ENCODE peak calls at places on chromosomes 16 and 17, in ten cellular contexts. C is EL; V is heart left ventricle; K is endodermal cell; M is CD8-positive, alpha-beta T cell; N is activated CD4-positive, alpha-beta T cell treated with anti-CD3 and anti-CD28 coated beads, Interleukin-2, amount 10 ng/mL, durations not matched to agents 7 days and 5 days; H is A172; L is GM04504; F is spleen; I is NCI-H1436. U is an unnamed sample.
A peak's percentile ranks its signal among the peaks of the same experiment; 100 is the strongest.

GRCh38 chr17:40122944-40123810 is 1.4 kb downstream of the MSL1 start:
- DNase-seq in C (peak; percentile 55), V (peak; percentile 54), K (peak; percentile 92), M (peak; percentile 51), N (peak; percentile 71), H (peak; percentile 32), L (no peak), F (peak; percentile 90), I (peak; percentile 51), U (peak; percentile 39)

GRCh38 chr17:83078378-83079339 is 750 bp upstream of the METRNL start:
- DNase-seq in C (no peak), V (no peak), K (peak; percentile 80), M (no peak), N (no peak), H (no peak), L (no peak), F (no peak), I (no peak), U (peak; percentile 46)

GRCh38 chr16:51434567-51435198 is 283.6 kb upstream of the SALL1 start:
- DNase-seq in C (no peak), V (no peak), K (no peak), M (no peak), N (no peak), H (no peak), L (no peak), F (no peak), I (no peak), U (no peak)

GRCh38 chr17:17808706-17809432 is 27.9 kb downstream of the SREBF1 start:
- DNase-seq in C (no peak), V (no peak), K (peak; percentile 76), M (no peak), N (no peak), H (peak; percentile 29), L (no peak), F (no peak), I (no peak), U (peak; percentile 62)

GRCh38 chr16:75289189-75289588 is 37.8 kb upstream of the BCAR1 start:
- DNase-seq in C (peak; percentile 49), V (peak; percentile 57), K (peak; percentile 79), M (no peak), N (no peak), H (peak; percentile 95), L (no peak), F (no peak), I (no peak), U (peak; percentile 49)

GRCh38 chr17:75048396-75048933 is 1.4 kb downstream of the KCTD2 start:
- DNase-seq in C (no peak), V (peak; percentile 45), K (no peak), M (no peak), N (no peak), H (no peak), L (no peak), F (no peak), I (no peak), U (no peak)

GRCh38 chr17:8698142-8699050 is 46.2 kb downstream of the CCDC42 start:
- DNase-seq in C (peak; percentile 59), V (peak; percentile 63), K (peak; percentile 59), M (no peak), N (no peak), H (no peak), L (peak; percentile 17), F (no peak), I (no peak), U (peak; percentile 17)

GRCh38 chr17:48012151-48012520 is 25.5 kb downstream of the COPZ2 start:
- DNase-seq in C (peak; percentile 50), V (peak; percentile 31), K (peak; percentile 90), M (peak; percentile 61), N (peak; percentile 76), H (no peak), L (no peak), F (peak; percentile 90), I (peak; percentile 94), U (peak; percentile 39)

GRCh38 chr17:44831270-44831770 is 1.2 kb upstream of the GJC1 start:
- DNase-seq in C (no peak), V (no peak), K (peak; percentile 74), M (no peak), N (no peak), H (no peak), L (no peak), F (peak; percentile 5), I (no peak), U (no peak)

GRCh38 chr17:12712941-12713340 is 47.3 kb downstream of the MYOCD start:
- DNase-seq in C (no peak), V (no peak), K (no peak), M (no peak), N (no peak), H (no peak), L (no peak), F (no peak), I (no peak), U (no peak)

GRCh38 chr17:77634710-77635109 is 323.8 kb upstream of the TNRC6C start:
- DNase-seq in C (no peak), V (no peak), K (no peak), M (no peak), N (no peak), H (no peak), L (no peak), F (peak; percentile 37), I (no peak), U (no peak)

GRCh38 chr17:36752096-36752888 is 150.9 kb downstream of the MRM1 start:
- DNase-seq in C (no peak), V (no peak), K (no peak), M (no peak), N (no peak), H (no peak), L (no peak), F (peak; percentile 28), I (no peak), U (no peak)

GRCh38 chr17:26731005-26731921 is 562.7 kb upstream of the WSB1 start:
- DNase-seq in C (no peak), V (no peak), K (peak; percentile 24), M (no peak), N (no peak), H (no peak), L (no peak), F (peak; percentile 61), I (no peak), U (no peak)

GRCh38 chr16:60064026-60064425 is 1329.9 kb upstream of the GOT2 start:
- DNase-seq in C (peak; percentile 7), V (no peak), K (no peak), M (no peak), N (no peak), H (no peak), L (no peak), F (no peak), I (no peak), U (no peak)

GRCh38 chr16:3681206-3681605 is 26.7 kb downstream of the DNASE1 start:
- DNase-seq in C (no peak), V (no peak), K (no peak), M (no peak), N (no peak), H (no peak), L (no peak), F (no peak), I (no peak), U (no peak)

GRCh38 chr16:17034477-17035252 is 436.1 kb downstream of the XYLT1 start:
- DNase-seq in C (no peak), V (no peak), K (no peak), M (no peak), N (no peak), H (no peak), L (no peak), F (no peak), I (no peak), U (no peak)

GRCh38 chr17:8031950-8032349 is 6.9 kb upstream of the ALOX15B start:
- DNase-seq in C (no peak), V (no peak), K (no peak), M (no peak), N (no peak), H (no peak), L (no peak), F (no peak), I (no peak), U (no peak)

GRCh38 chr16:51002889-51003490 is 148.1 kb downstream of the SALL1 start:
- DNase-seq in C (no peak), V (no peak), K (no peak), M (no peak), N (no peak), H (no peak), L (no peak), F (no peak), I (no peak), U (no peak)

GRCh38 chr17:58391302-58391984 is 25.9 kb downstream of the RNF43 start:
- DNase-seq in C (peak; percentile 45), V (peak; percentile 23), K (no peak), M (no peak), N (no peak), H (peak; percentile 60), L (no peak), F (no peak), I (peak; percentile 67), U (peak; percentile 85)

GRCh38 chr16:1809281-1809801 is 15.8 kb upstream of the IGFALS start:
- DNase-seq in C (no peak), V (no peak), K (peak; percentile 83), M (no peak), N (no peak), H (no peak), L (no peak), F (no peak), I (no peak), U (no peak)

U was measured in thyroid gland.